ENCODE peak calls at places on chromosomes 12 and 14, in six cellular contexts. P, K, H, G, O and L are unnamed samples.

GRCh38 chr12:116982721-116983502 is 72.2 kb downstream of the FBXW8 start:
- DNase-seq in P (peak), K (no peak), H (no peak), G (no peak), O (no peak), L (peak)

GRCh38 chr14:103880986-103881926 is 33.9 kb upstream of the PPP1R13B start:
- DNase-seq in P (no peak), K (no peak), H (peak), G (no peak), O (no peak), L (no peak)

GRCh38 chr12:2284321-2284813 is 231.6 kb downstream of the CACNA1C start:
- DNase-seq in P (peak), K (no peak), H (no peak), G (no peak), O (no peak), L (peak)

GRCh38 chr14:71959055-71959454 is 26.8 kb downstream of the RGS6 start:
- DNase-seq in P (no peak), K (no peak), H (no peak), G (no peak), O (no peak), L (no peak)

GRCh38 chr12:75526655-75527511 is 15.5 kb upstream of the KRR1 start:
- DNase-seq in P (peak), K (peak), H (no peak), G (no peak), O (no peak), L (peak)

GRCh38 chr12:90065301-90065801 is 356.7 kb upstream of the ATP2B1 start:
- DNase-seq in P (no peak), K (peak), H (no peak), G (no peak), O (no peak), L (peak)

GRCh38 chr12:92444763-92445162 is 258.0 kb upstream of the PLEKHG7 start:
- DNase-seq in P (no peak), K (no peak), H (peak), G (no peak), O (no peak), L (no peak)

GRCh38 chr12:47946413-47947107 is 16.8 kb upstream of the TMEM106C start:
- DNase-seq in P (peak), K (no peak), H (no peak), G (no peak), O (no peak), L (peak)

GRCh38 chr12:11771356-11771755 is 121.9 kb downstream of the ETV6 start:
- DNase-seq in P (peak), K (no peak), H (no peak), G (no peak), O (no peak), L (peak)

GRCh38 chr14:51094282-51094821 is 553 bp downstream of the TRIM9 start:
- DNase-seq in P (no peak), K (no peak), H (no peak), G (peak), O (no peak), L (peak)

GRCh38 chr12:75270157-75270556 is 60.0 kb downstream of the CAPS2 start:
- DNase-seq in P (no peak), K (no peak), H (no peak), G (no peak), O (no peak), L (no peak)

GRCh38 chr12:85468356-85469157 is 188.5 kb downstream of the ALX1 start:
- DNase-seq in P (peak), K (no peak), H (peak), G (no peak), O (no peak), L (peak)